ENCODE peak calls at places on chromosomes 3 and 15, in five cellular contexts. One of them, this sample, is unnamed.

GRCh38 chr15:58931985-58932384 is 1.5 kb downstream of the SLTM start:
- DNase-seq in RCC 7860: no peak
- DNase-seq in stimulated activated naive CD8-positive, alpha-beta T cell treated with anti-CD3 and anti-CD28 coated beads, Interleukin-15, amount 100 ng/mL, for 72 hours: peak
- DNase-seq in right atrium auricular region: no peak
- DNase-seq in MM.1S: peak
- DNase-seq in this sample: peak

GRCh38 chr3:15367059-15367458 is 34.7 kb upstream of the SH3BP5 start:
- DNase-seq in MM.1S: no peak
- DNase-seq in RCC 7860: no peak
- DNase-seq in right atrium auricular region: no peak
- DNase-seq in stimulated activated naive CD8-positive, alpha-beta T cell treated with anti-CD3 and anti-CD28 coated beads, Interleukin-15, amount 100 ng/mL, for 72 hours: no peak
- DNase-seq in this sample: no peak

GRCh38 chr3:24123596-24123995 is 178.5 kb downstream of the NR1D2 start:
- DNase-seq in RCC 7860: no peak
- DNase-seq in right atrium auricular region: no peak
- DNase-seq in stimulated activated naive CD8-positive, alpha-beta T cell treated with anti-CD3 and anti-CD28 coated beads, Interleukin-15, amount 100 ng/mL, for 72 hours: no peak
- DNase-seq in MM.1S: no peak
- DNase-seq in this sample: no peak

GRCh38 chr3:30129765-30130164 is 476.6 kb upstream of the TGFBR2 start:
- DNase-seq in stimulated activated naive CD8-positive, alpha-beta T cell treated with anti-CD3 and anti-CD28 coated beads, Interleukin-15, amount 100 ng/mL, for 72 hours: no peak
- DNase-seq in MM.1S: no peak
- DNase-seq in right atrium auricular region: no peak
- DNase-seq in RCC 7860: no peak
- DNase-seq in this sample: no peak

GRCh38 chr15:31161990-31162389 is 60.5 kb upstream of the TRPM1 start:
- DNase-seq in RCC 7860: no peak
- DNase-seq in MM.1S: no peak
- DNase-seq in right atrium auricular region: peak
- DNase-seq in stimulated activated naive CD8-positive, alpha-beta T cell treated with anti-CD3 and anti-CD28 coated beads, Interleukin-15, amount 100 ng/mL, for 72 hours: no peak
- DNase-seq in this sample: no peak

GRCh38 chr3:63228677-63229076 is 49.4 kb upstream of the SYNPR start:
- DNase-seq in MM.1S: peak
- DNase-seq in right atrium auricular region: no peak
- DNase-seq in RCC 7860: peak
- DNase-seq in stimulated activated naive CD8-positive, alpha-beta T cell treated with anti-CD3 and anti-CD28 coated beads, Interleukin-15, amount 100 ng/mL, for 72 hours: no peak
- DNase-seq in this sample: no peak

GRCh38 chr15:71239592-71240364 is 124.5 kb downstream of the THSD4 start:
- DNase-seq in right atrium auricular region: no peak
- DNase-seq in stimulated activated naive CD8-positive, alpha-beta T cell treated with anti-CD3 and anti-CD28 coated beads, Interleukin-15, amount 100 ng/mL, for 72 hours: no peak
- DNase-seq in RCC 7860: no peak
- DNase-seq in MM.1S: no peak
- DNase-seq in this sample: no peak

GRCh38 chr3:123155471-123156011 is 46.2 kb upstream of the SEC22A start:
- DNase-seq in RCC 7860: no peak
- DNase-seq in MM.1S: no peak
- DNase-seq in right atrium auricular region: no peak
- DNase-seq in stimulated activated naive CD8-positive, alpha-beta T cell treated with anti-CD3 and anti-CD28 coated beads, Interleukin-15, amount 100 ng/mL, for 72 hours: no peak
- DNase-seq in this sample: no peak

GRCh38 chr3:197942956-197943556 is 6.9 kb upstream of the RPL35A start:
- DNase-seq in MM.1S: peak
- DNase-seq in right atrium auricular region: no peak
- DNase-seq in RCC 7860: peak
- DNase-seq in stimulated activated naive CD8-positive, alpha-beta T cell treated with anti-CD3 and anti-CD28 coated beads, Interleukin-15, amount 100 ng/mL, for 72 hours: peak
- DNase-seq in this sample: no peak

GRCh38 chr3:171784937-171785336 is 25.3 kb downstream of the PLD1 start:
- DNase-seq in MM.1S: no peak
- DNase-seq in right atrium auricular region: no peak
- DNase-seq in stimulated activated naive CD8-positive, alpha-beta T cell treated with anti-CD3 and anti-CD28 coated beads, Interleukin-15, amount 100 ng/mL, for 72 hours: no peak
- DNase-seq in RCC 7860: no peak
- DNase-seq in this sample: no peak

GRCh38 chr3:150408232-150409124 is at the start of gene TSC22D2:
- DNase-seq in RCC 7860: peak
- DNase-seq in MM.1S: peak
- DNase-seq in right atrium auricular region: peak
- DNase-seq in stimulated activated naive CD8-positive, alpha-beta T cell treated with anti-CD3 and anti-CD28 coated beads, Interleukin-15, amount 100 ng/mL, for 72 hours: peak
- DNase-seq in this sample: peak

GRCh38 chr3:111956995-111957736 is 21.7 kb upstream of the ABHD10 start:
- DNase-seq in MM.1S: no peak
- DNase-seq in RCC 7860: no peak
- DNase-seq in stimulated activated naive CD8-positive, alpha-beta T cell treated with anti-CD3 and anti-CD28 coated beads, Interleukin-15, amount 100 ng/mL, for 72 hours: no peak
- DNase-seq in right atrium auricular region: no peak
- DNase-seq in this sample: no peak

GRCh38 chr15:89132611-89133242 is 44.5 kb downstream of the ABHD2 start:
- DNase-seq in right atrium auricular region: peak
- DNase-seq in RCC 7860: no peak
- DNase-seq in stimulated activated naive CD8-positive, alpha-beta T cell treated with anti-CD3 and anti-CD28 coated beads, Interleukin-15, amount 100 ng/mL, for 72 hours: no peak
- DNase-seq in MM.1S: peak
- DNase-seq in this sample: no peak

GRCh38 chr3:99542771-99543518 is 95.4 kb upstream of the COL8A1 start:
- DNase-seq in stimulated activated naive CD8-positive, alpha-beta T cell treated with anti-CD3 and anti-CD28 coated beads, Interleukin-15, amount 100 ng/mL, for 72 hours: no peak
- DNase-seq in RCC 7860: peak
- DNase-seq in MM.1S: peak
- DNase-seq in right atrium auricular region: no peak
- DNase-seq in this sample: no peak

GRCh38 chr3:49454457-49454856 is 15.6 kb upstream of the DAG1 start:
- DNase-seq in MM.1S: no peak
- DNase-seq in RCC 7860: peak
- DNase-seq in stimulated activated naive CD8-positive, alpha-beta T cell treated with anti-CD3 and anti-CD28 coated beads, Interleukin-15, amount 100 ng/mL, for 72 hours: no peak
- DNase-seq in right atrium auricular region: no peak
- DNase-seq in this sample: no peak

GRCh38 chr3:79906106-79906505 is 138.3 kb upstream of the ROBO1 start:
- DNase-seq in right atrium auricular region: no peak
- DNase-seq in RCC 7860: no peak
- DNase-seq in stimulated activated naive CD8-positive, alpha-beta T cell treated with anti-CD3 and anti-CD28 coated beads, Interleukin-15, amount 100 ng/mL, for 72 hours: no peak
- DNase-seq in MM.1S: no peak
- DNase-seq in this sample: no peak

GRCh38 chr3:49238274-49239127 is 38.5 kb downstream of the C3orf62 start:
- DNase-seq in right atrium auricular region: peak
- DNase-seq in MM.1S: no peak
- DNase-seq in stimulated activated naive CD8-positive, alpha-beta T cell treated with anti-CD3 and anti-CD28 coated beads, Interleukin-15, amount 100 ng/mL, for 72 hours: no peak
- DNase-seq in RCC 7860: no peak
- DNase-seq in this sample: no peak

GRCh38 chr3:10529809-10530208 is 24.4 kb upstream of the ATP2B2 start:
- DNase-seq in right atrium auricular region: peak
- DNase-seq in RCC 7860: no peak
- DNase-seq in stimulated activated naive CD8-positive, alpha-beta T cell treated with anti-CD3 and anti-CD28 coated beads, Interleukin-15, amount 100 ng/mL, for 72 hours: no peak
- DNase-seq in MM.1S: no peak
- DNase-seq in this sample: no peak

GRCh38 chr15:50190723-50191122 is 8.7 kb downstream of the SLC27A2 start:
- DNase-seq in RCC 7860: peak
- DNase-seq in stimulated activated naive CD8-positive, alpha-beta T cell treated with anti-CD3 and anti-CD28 coated beads, Interleukin-15, amount 100 ng/mL, for 72 hours: no peak
- DNase-seq in right atrium auricular region: no peak
- DNase-seq in MM.1S: no peak
- DNase-seq in this sample: no peak

GRCh38 chr3:138434276-138434874 is at the start of gene ESYT3:
- DNase-seq in right atrium auricular region: peak
- DNase-seq in MM.1S: peak
- DNase-seq in RCC 7860: no peak
- DNase-seq in stimulated activated naive CD8-positive, alpha-beta T cell treated with anti-CD3 and anti-CD28 coated beads, Interleukin-15, amount 100 ng/mL, for 72 hours: peak
- DNase-seq in this sample: peak

This sample was measured in GM19239.